ENCODE peak calls at places on chromosome 13, in ten cellular contexts. U is nephron progenitor cell; J is pancreas; K is activated CD8-positive, alpha-beta memory T cell treated with anti-CD3 and anti-CD28 coated beads for 4 hours; O is H54; G is A549; M is kidney glomerular epithelial cell; E is HFFc6; H is lower leg skin; B is amniotic epithelial cell. V is an unnamed sample.
A peak's percentile ranks its signal among the peaks of the same experiment; 100 is the strongest.

GRCh38 chr13:73138276-73138950 is 79.6 kb downstream of the KLF5 start:
- DNase-seq in G (peak; percentile 81), K (no peak), O (no peak), H (no peak), B (peak; percentile 47), E (peak; percentile 73), M (no peak), U (peak; percentile 10), J (no peak), V (no peak)

GRCh38 chr13:114140131-114140908 is 7.9 kb upstream of the RASA3 start:
- DNase-seq in K (no peak), B (no peak), E (no peak), M (no peak), G (no peak), O (no peak), H (no peak), U (no peak), J (no peak), V (no peak)

GRCh38 chr13:50082426-50083283 is 67.4 kb downstream of the KCNRG start:
- DNase-seq in M (peak; percentile 91), E (peak; percentile 55), U (peak; percentile 75), G (peak; percentile 91), K (peak; percentile 46), B (peak; percentile 81), H (no peak), J (peak; percentile 89), O (peak; percentile 19), V (peak; percentile 87)

GRCh38 chr13:98563071-98563470 is 13.8 kb downstream of the STK24 start:
- DNase-seq in M (no peak), H (no peak), B (no peak), J (no peak), G (no peak), U (no peak), K (no peak), E (no peak), O (no peak), V (no peak)

GRCh38 chr13:41004875-41005693 is 14.0 kb downstream of the ELF1 start:
- DNase-seq in U (no peak), H (no peak), M (no peak), B (no peak), K (no peak), O (no peak), E (no peak), J (no peak), G (no peak), V (no peak)

GRCh38 chr13:59722580-59722900 is 441.2 kb downstream of the DIAPH3 start:
- DNase-seq in K (no peak), J (no peak), H (no peak), M (no peak), E (no peak), B (no peak), G (no peak), U (no peak), O (no peak), V (no peak)

GRCh38 chr13:101576452-101576851 is 124.0 kb downstream of the ITGBL1 start:
- DNase-seq in H (no peak), G (peak; percentile 8), J (no peak), E (no peak), O (no peak), U (no peak), B (peak; percentile 60), M (no peak), K (no peak), V (no peak)

GRCh38 chr13:106295971-106296370 is 239.5 kb downstream of the EFNB2 start:
- DNase-seq in O (no peak), G (no peak), E (no peak), U (no peak), K (no peak), B (peak; percentile 16), J (no peak), M (no peak), H (no peak), V (no peak)

GRCh38 chr13:97119899-97120745 is 102.0 kb upstream of the MBNL2 start:
- DNase-seq in K (no peak), G (no peak), E (peak; percentile 33), J (no peak), B (peak; percentile 62), U (no peak), O (no peak), H (no peak), M (no peak), V (no peak)